ENCODE peak calls at places on chromosome 15, in eight cellular contexts. One of them, this sample, is unnamed.

GRCh38 chr15:51299187-51300015 is 39.0 kb downstream of the CYP19A1 start:
- DNase-seq in IMR-90: no peak
- DNase-seq in prostate gland: no peak
- DNase-seq in GM23338: no peak
- DNase-seq in GM10248: no peak
- DNase-seq in astrocyte: no peak
- DNase-seq in endodermal cell: no peak
- DNase-seq in foreskin fibroblast: no peak
- DNase-seq in this sample: no peak

GRCh38 chr15:36988947-36989346 is 111.4 kb downstream of the MEIS2 start:
- DNase-seq in GM23338: no peak
- DNase-seq in foreskin fibroblast: no peak
- DNase-seq in astrocyte: peak
- DNase-seq in GM10248: no peak
- DNase-seq in endodermal cell: no peak
- DNase-seq in prostate gland: no peak
- DNase-seq in IMR-90: peak
- DNase-seq in this sample: no peak

GRCh38 chr15:60134609-60135008 is 130.5 kb downstream of the FOXB1 start:
- DNase-seq in astrocyte: no peak
- DNase-seq in IMR-90: no peak
- DNase-seq in GM23338: no peak
- DNase-seq in foreskin fibroblast: peak
- DNase-seq in prostate gland: no peak
- DNase-seq in endodermal cell: no peak
- DNase-seq in GM10248: no peak
- DNase-seq in this sample: no peak

GRCh38 chr15:31977812-31978662 is 52.3 kb upstream of the CHRNA7 start:
- DNase-seq in endodermal cell: peak
- DNase-seq in foreskin fibroblast: peak
- DNase-seq in astrocyte: no peak
- DNase-seq in IMR-90: peak
- DNase-seq in prostate gland: peak
- DNase-seq in GM10248: peak
- DNase-seq in GM23338: peak
- DNase-seq in this sample: peak

GRCh38 chr15:51883436-51883835 is 54.0 kb downstream of the TMOD3 start:
- DNase-seq in endodermal cell: no peak
- DNase-seq in IMR-90: peak
- DNase-seq in astrocyte: peak
- DNase-seq in prostate gland: no peak
- DNase-seq in GM10248: no peak
- DNase-seq in GM23338: no peak
- DNase-seq in foreskin fibroblast: peak
- DNase-seq in this sample: peak

GRCh38 chr15:101014276-101014675 is 95.1 kb downstream of the LRRK1 start:
- DNase-seq in IMR-90: no peak
- DNase-seq in GM10248: no peak
- DNase-seq in astrocyte: no peak
- DNase-seq in endodermal cell: no peak
- DNase-seq in foreskin fibroblast: no peak
- DNase-seq in GM23338: no peak
- DNase-seq in prostate gland: no peak
- DNase-seq in this sample: no peak

GRCh38 chr15:35545316-35545824 is 595 bp downstream of the DPH6 start:
- DNase-seq in foreskin fibroblast: peak
- DNase-seq in GM10248: peak
- DNase-seq in endodermal cell: no peak
- DNase-seq in astrocyte: peak
- DNase-seq in prostate gland: peak
- DNase-seq in GM23338: peak
- DNase-seq in IMR-90: peak
- DNase-seq in this sample: peak

GRCh38 chr15:39629376-39629775 is 48.5 kb downstream of the THBS1 start:
- DNase-seq in foreskin fibroblast: no peak
- DNase-seq in astrocyte: peak
- DNase-seq in prostate gland: no peak
- DNase-seq in GM10248: no peak
- DNase-seq in GM23338: no peak
- DNase-seq in endodermal cell: no peak
- DNase-seq in IMR-90: peak
- DNase-seq in this sample: no peak

GRCh38 chr15:52228928-52229327 is 37.7 kb upstream of the GNB5 start:
- DNase-seq in IMR-90: no peak
- DNase-seq in astrocyte: no peak
- DNase-seq in endodermal cell: peak
- DNase-seq in GM23338: peak
- DNase-seq in GM10248: peak
- DNase-seq in prostate gland: no peak
- DNase-seq in foreskin fibroblast: peak
- DNase-seq in this sample: no peak

GRCh38 chr15:39555885-39556284 is 25.0 kb upstream of the THBS1 start:
- DNase-seq in GM10248: no peak
- DNase-seq in IMR-90: peak
- DNase-seq in endodermal cell: no peak
- DNase-seq in astrocyte: no peak
- DNase-seq in GM23338: peak
- DNase-seq in foreskin fibroblast: no peak
- DNase-seq in prostate gland: no peak
- DNase-seq in this sample: no peak

GRCh38 chr15:95608371-95608770 is 722.1 kb upstream of the NR2F2 start:
- DNase-seq in foreskin fibroblast: no peak
- DNase-seq in GM10248: no peak
- DNase-seq in endodermal cell: no peak
- DNase-seq in GM23338: no peak
- DNase-seq in prostate gland: no peak
- DNase-seq in IMR-90: no peak
- DNase-seq in astrocyte: no peak
- DNase-seq in this sample: no peak

DNA sequence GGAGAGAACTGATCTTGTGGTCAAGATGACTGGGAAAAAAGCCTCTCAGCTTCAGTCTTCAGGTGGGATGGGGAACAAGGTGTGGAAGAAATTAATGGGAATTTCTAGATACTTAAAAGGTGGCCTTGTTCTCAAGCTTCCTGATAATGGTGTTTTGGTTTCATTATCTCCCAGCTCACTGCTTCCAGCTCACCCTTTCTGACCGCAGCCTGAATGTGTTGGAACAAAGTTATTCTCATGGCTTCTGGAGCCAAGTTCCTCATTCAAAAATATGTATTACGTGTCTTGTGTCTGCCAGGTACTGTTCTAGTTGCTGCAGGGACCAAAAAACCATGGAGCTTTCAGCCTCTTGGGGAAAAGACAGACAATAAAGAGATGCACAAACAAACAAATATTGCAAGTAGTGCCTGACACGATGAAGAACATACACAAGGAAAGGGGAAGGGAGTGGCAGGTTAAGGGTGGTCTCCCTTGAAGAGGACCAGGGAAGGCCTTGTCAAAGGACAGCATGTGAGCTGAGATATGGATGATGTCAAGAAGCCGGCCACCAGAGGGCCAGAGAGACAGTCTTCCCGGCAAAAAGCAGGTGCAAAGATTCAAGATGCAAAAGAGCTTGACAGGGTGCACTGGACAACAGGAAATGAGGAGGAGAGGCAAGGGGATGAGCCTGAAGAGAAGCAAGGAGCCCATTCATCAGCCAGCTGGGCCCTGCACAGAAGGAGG is 35.5 kb downstream of the ARRDC4 start:
- DNase-seq in IMR-90: no peak
- DNase-seq in GM10248: no peak
- DNase-seq in endodermal cell: peak
- DNase-seq in prostate gland: no peak
- DNase-seq in GM23338: peak
- DNase-seq in foreskin fibroblast: peak
- DNase-seq in astrocyte: no peak
- DNase-seq in this sample: no peak
- TF ChIP-seq CTCF in IMR-90: no peak
- TF ChIP-seq CTCF in GM10248: peak
- TF ChIP-seq CTCF in endodermal cell: peak
- TF ChIP-seq CTCF in prostate gland: no peak
- TF ChIP-seq CTCF in GM23338: peak
- TF ChIP-seq CTCF in foreskin fibroblast: peak
- TF ChIP-seq CTCF in astrocyte: no peak
- TF ChIP-seq CTCF in this sample: peak

GRCh38 chr15:63601727-63602185 is 4.6 kb downstream of the FBXL22 start:
- DNase-seq in foreskin fibroblast: no peak
- DNase-seq in astrocyte: no peak
- DNase-seq in IMR-90: no peak
- DNase-seq in prostate gland: no peak
- DNase-seq in endodermal cell: no peak
- DNase-seq in GM23338: peak
- DNase-seq in GM10248: peak
- DNase-seq in this sample: no peak

GRCh38 chr15:63602595-63602994 is 5.4 kb downstream of the FBXL22 start:
- DNase-seq in foreskin fibroblast: no peak
- DNase-seq in GM23338: no peak
- DNase-seq in endodermal cell: no peak
- DNase-seq in astrocyte: no peak
- DNase-seq in GM10248: no peak
- DNase-seq in IMR-90: no peak
- DNase-seq in prostate gland: no peak
- DNase-seq in this sample: no peak

GRCh38 chr15:63600001-63600645 is 2.9 kb downstream of the FBXL22 start:
- DNase-seq in astrocyte: no peak
- DNase-seq in GM23338: peak
- DNase-seq in GM10248: no peak
- DNase-seq in endodermal cell: peak
- DNase-seq in foreskin fibroblast: no peak
- DNase-seq in IMR-90: no peak
- DNase-seq in prostate gland: peak
- DNase-seq in this sample: no peak

GRCh38 chr15:63600646-63601025 is 3.4 kb downstream of the FBXL22 start:
- DNase-seq in GM23338: peak
- DNase-seq in prostate gland: peak
- DNase-seq in foreskin fibroblast: peak
- DNase-seq in GM10248: peak
- DNase-seq in endodermal cell: peak
- DNase-seq in IMR-90: peak
- DNase-seq in astrocyte: peak
- DNase-seq in this sample: peak

DNA sequence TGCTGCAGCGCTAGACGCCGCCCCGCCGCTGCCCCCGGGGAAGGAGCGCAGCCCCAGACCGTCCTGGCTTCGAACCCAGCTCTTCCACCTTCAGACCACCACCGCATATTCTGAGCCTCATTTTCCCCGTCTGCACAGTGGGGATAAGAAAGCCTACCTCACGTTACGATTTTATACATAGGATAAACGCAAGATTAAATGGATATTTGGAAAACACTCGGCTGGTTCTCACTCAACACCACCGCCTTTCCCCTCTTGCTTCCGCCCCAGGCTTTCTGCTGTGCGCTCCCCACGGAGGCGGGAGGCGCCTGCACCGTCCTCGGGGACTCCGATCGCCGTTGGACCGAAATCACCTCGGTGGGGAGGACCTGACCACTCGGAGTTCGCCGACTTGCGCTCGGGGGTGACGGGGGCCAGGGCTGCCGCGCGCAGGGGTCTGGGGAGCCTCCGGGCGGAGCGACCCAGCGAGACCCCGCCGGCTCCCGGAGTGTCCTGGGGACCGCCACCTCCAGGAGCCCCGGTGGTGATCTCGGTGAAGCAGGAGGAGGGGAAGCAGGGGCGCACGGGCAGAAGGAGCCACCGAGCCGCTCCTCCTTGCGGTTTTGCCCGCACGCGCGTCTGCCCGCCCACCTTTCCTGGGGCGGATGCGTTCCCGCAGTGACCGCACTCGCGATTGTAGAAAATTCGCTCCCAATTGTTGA is 4.0 kb downstream of the FBXL22 start:
- DNase-seq in endodermal cell: peak
- DNase-seq in foreskin fibroblast: peak
- DNase-seq in IMR-90: peak
- DNase-seq in prostate gland: no peak
- DNase-seq in astrocyte: peak
- DNase-seq in GM23338: peak
- DNase-seq in GM10248: peak
- DNase-seq in this sample: peak
- TF ChIP-seq CTCF in endodermal cell: peak
- TF ChIP-seq CTCF in foreskin fibroblast: no peak
- TF ChIP-seq CTCF in IMR-90: no peak
- TF ChIP-seq CTCF in prostate gland: peak
- TF ChIP-seq CTCF in astrocyte: no peak
- TF ChIP-seq CTCF in GM23338: no peak
- TF ChIP-seq CTCF in GM10248: no peak
- TF ChIP-seq CTCF in this sample: no peak

GRCh38 chr15:62648954-62649353 is 393.6 kb upstream of the TPM1 start:
- DNase-seq in GM23338: peak
- DNase-seq in IMR-90: no peak
- DNase-seq in foreskin fibroblast: no peak
- DNase-seq in astrocyte: no peak
- DNase-seq in prostate gland: no peak
- DNase-seq in endodermal cell: no peak
- DNase-seq in GM10248: peak
- DNase-seq in this sample: no peak
- TF ChIP-seq CTCF in GM23338: peak
- TF ChIP-seq CTCF in IMR-90: peak
- TF ChIP-seq CTCF in foreskin fibroblast: no peak
- TF ChIP-seq CTCF in astrocyte: no peak
- TF ChIP-seq CTCF in prostate gland: peak
- TF ChIP-seq CTCF in endodermal cell: peak
- TF ChIP-seq CTCF in GM10248: peak
- TF ChIP-seq CTCF in this sample: peak

GRCh38 chr15:47194718-47195117 is 522.6 kb upstream of the SEMA6D start:
- DNase-seq in GM23338: peak
- DNase-seq in IMR-90: peak
- DNase-seq in astrocyte: peak
- DNase-seq in foreskin fibroblast: peak
- DNase-seq in endodermal cell: no peak
- DNase-seq in GM10248: no peak
- DNase-seq in prostate gland: no peak
- DNase-seq in this sample: peak
- TF ChIP-seq CTCF in GM23338: peak
- TF ChIP-seq CTCF in IMR-90: peak
- TF ChIP-seq CTCF in astrocyte: peak
- TF ChIP-seq CTCF in foreskin fibroblast: peak
- TF ChIP-seq CTCF in endodermal cell: peak
- TF ChIP-seq CTCF in GM10248: no peak
- TF ChIP-seq CTCF in prostate gland: no peak
- TF ChIP-seq CTCF in this sample: peak

DNA sequence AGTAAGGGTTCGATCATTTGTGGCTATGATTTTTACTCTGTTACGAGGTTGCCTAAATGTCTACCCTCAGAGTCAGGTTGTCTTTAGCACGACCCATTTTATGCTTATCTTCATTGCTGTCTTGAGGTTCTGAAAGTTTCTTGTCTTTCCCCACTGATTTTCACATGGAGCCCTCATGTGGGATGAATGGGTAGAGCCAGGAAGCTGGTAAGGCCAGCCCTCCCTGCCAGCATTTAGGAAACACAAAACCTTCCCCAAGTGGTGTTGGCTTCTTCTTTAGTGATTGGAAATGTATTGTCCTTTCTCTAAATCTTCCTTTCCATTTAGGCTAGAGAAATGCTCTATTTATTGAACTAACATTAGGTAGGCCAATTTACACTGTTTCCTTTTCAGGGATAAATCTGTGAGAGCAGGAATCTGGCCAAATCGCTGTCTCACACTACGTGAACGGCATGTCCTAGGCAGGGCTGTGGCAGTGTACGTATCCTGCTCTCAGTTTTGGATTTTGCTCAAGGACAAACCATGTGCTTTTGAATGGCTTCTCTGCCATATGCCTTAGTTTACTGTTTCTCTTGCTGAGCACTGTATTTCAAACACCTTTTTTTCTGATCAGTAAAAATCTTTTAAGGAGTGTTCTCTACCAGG is 43.7 kb downstream of the MYZAP start:
- DNase-seq in GM10248: no peak
- DNase-seq in IMR-90: no peak
- DNase-seq in prostate gland: peak
- DNase-seq in GM23338: peak
- DNase-seq in endodermal cell: no peak
- DNase-seq in astrocyte: no peak
- DNase-seq in foreskin fibroblast: peak
- DNase-seq in this sample: no peak
- TF ChIP-seq CTCF in GM10248: no peak
- TF ChIP-seq CTCF in IMR-90: no peak
- TF ChIP-seq CTCF in prostate gland: no peak
- TF ChIP-seq CTCF in GM23338: peak
- TF ChIP-seq CTCF in endodermal cell: peak
- TF ChIP-seq CTCF in astrocyte: no peak
- TF ChIP-seq CTCF in foreskin fibroblast: no peak
- TF ChIP-seq CTCF in this sample: no peak

This sample was measured in HFFc6.